ENCODE peak calls at places on chromosome 22, in five cellular contexts. Y, U, O, P and X are unnamed samples.

GRCh38 chr22:32080904-32081303 is 37.8 kb downstream of the SLC5A1 start:
- DNase-seq in O (peak), Y (peak), P (peak), U (peak), X (peak)

GRCh38 chr22:50612715-50613221 is 12.2 kb downstream of the MAPK8IP2 start:
- DNase-seq in Y (no peak), U (no peak), P (no peak), O (no peak), X (no peak)

GRCh38 chr22:18990355-18991137 is 54.5 kb upstream of the PRODH start:
- DNase-seq in U (no peak), O (no peak), P (no peak), Y (no peak), X (no peak)

GRCh38 chr22:20990184-20991180 is 8.4 kb downstream of the LZTR1 start:
- DNase-seq in O (no peak), Y (no peak), P (no peak), U (no peak), X (no peak)

GRCh38 chr22:38270091-38270972 is 2.5 kb downstream of the TMEM184B start:
- DNase-seq in U (peak), Y (no peak), P (no peak), O (peak), X (no peak)

GRCh38 chr22:25762147-25762546 is 20.2 kb downstream of the MYO18B start:
- DNase-seq in U (peak), O (no peak), Y (no peak), P (no peak), X (no peak)

GRCh38 chr22:50276143-50276542 is 6.0 kb upstream of the MAPK11 start:
- DNase-seq in Y (peak), U (peak), O (peak), P (no peak), X (peak)

GRCh38 chr22:20436309-20437252 is 1.0 kb downstream of the SCARF2 start:
- DNase-seq in U (peak), Y (peak), P (peak), O (peak), X (peak)

GRCh38 chr22:17596226-17596625 is 32.3 kb downstream of the ATP6V1E1 start:
- DNase-seq in U (no peak), Y (no peak), O (no peak), P (no peak), X (no peak)

GRCh38 chr22:33328789-33329296 is 270.7 kb upstream of the SYN3 start:
- DNase-seq in O (peak), P (no peak), U (peak), Y (peak), X (no peak)

GRCh38 chr22:38782402-38783094 is 11.4 kb downstream of the DNAL4 start:
- DNase-seq in Y (peak), P (no peak), U (peak), O (peak), X (no peak)

GRCh38 chr22:36737776-36738175 is 34.2 kb upstream of the CACNG2 start:
- DNase-seq in P (no peak), U (no peak), Y (no peak), O (no peak), X (no peak)

GRCh38 chr22:38167988-38168407 is 13.6 kb downstream of the PLA2G6 start:
- DNase-seq in P (no peak), O (no peak), Y (no peak), U (no peak), X (no peak)

GRCh38 chr22:38271927-38272372 is 860 bp downstream of the TMEM184B start:
- DNase-seq in O (peak), U (no peak), P (no peak), Y (no peak), X (no peak)

GRCh38 chr22:33049125-33049729 is 9.0 kb downstream of the SYN3 start:
- DNase-seq in P (peak), Y (peak), U (peak), O (peak), X (peak)

GRCh38 chr22:50173221-50173982 is 2.9 kb downstream of the PANX2 start:
- DNase-seq in P (no peak), Y (no peak), O (no peak), U (no peak), X (no peak)

GRCh38 chr22:50118557-50119168 is 28.9 kb downstream of the MOV10L1 start:
- DNase-seq in U (peak), Y (peak), O (peak), P (no peak), X (peak)

GRCh38 chr22:48968201-48968959 is 859.3 kb downstream of the BRD1 start:
- DNase-seq in Y (peak), U (no peak), P (no peak), O (no peak), X (no peak)

GRCh38 chr22:48976556-48977535 is 850.8 kb downstream of the BRD1 start:
- DNase-seq in Y (no peak), O (no peak), P (no peak), U (no peak), X (no peak)

GRCh38 chr22:19962246-19962908 is 20.8 kb upstream of the TXNRD2 start:
- DNase-seq in P (peak), O (peak), U (peak), Y (peak), X (peak)

GRCh38 chr22:28994522-28994921 is 67.1 kb downstream of the C22orf31 start:
- DNase-seq in U (no peak), Y (no peak), P (no peak), O (no peak), X (no peak)

GRCh38 chr22:35540600-35541253 is at the start of gene RASD2:
- DNase-seq in Y (peak), O (peak), U (no peak), P (no peak), X (peak)

GRCh38 chr22:36192601-36193000 is 9.0 kb downstream of the APOL4 start:
- DNase-seq in O (no peak), Y (no peak), U (no peak), P (no peak), X (no peak)

GRCh38 chr22:29315286-29316195 is at the start of gene RASL10A:
- DNase-seq in Y (no peak), P (no peak), U (no peak), O (peak), X (peak)

GRCh38 chr22:17130199-17130598 is 9.0 kb upstream of the TMEM121B start:
- DNase-seq in Y (no peak), O (peak), U (no peak), P (no peak), X (no peak)

GRCh38 chr22:19525666-19526065 is 1.5 kb upstream of the CLDN5 start:
- DNase-seq in P (no peak), Y (no peak), O (no peak), U (no peak), X (no peak)

GRCh38 chr22:32446321-32446720 is 17.9 kb downstream of the BPIFC start:
- DNase-seq in P (no peak), Y (no peak), U (no peak), O (peak), X (no peak)

GRCh38 chr22:49201046-49201970 is 626.4 kb downstream of the BRD1 start:
- DNase-seq in O (no peak), P (no peak), U (no peak), Y (no peak), X (no peak)

GRCh38 chr22:50146440-50147228 is 23.9 kb upstream of the PANX2 start:
- DNase-seq in O (peak), Y (peak), U (peak), P (no peak), X (no peak)

GRCh38 chr22:31852691-31853370 is 91.5 kb upstream of the YWHAH start:
- DNase-seq in O (peak), Y (no peak), U (peak), P (no peak), X (no peak)

GRCh38 chr22:17969732-17970131 is 54.6 kb downstream of the MICAL3 start:
- DNase-seq in Y (peak), P (no peak), O (peak), U (peak), X (peak)

GRCh38 chr22:19016081-19016480 is 80.0 kb upstream of the PRODH start:
- DNase-seq in U (no peak), Y (no peak), O (no peak), P (no peak), X (no peak)

GRCh38 chr22:39520874-39521857 is 804 bp downstream of the ATF4 start:
- DNase-seq in Y (peak), U (peak), P (no peak), O (peak), X (peak)

GRCh38 chr22:39723899-39724351 is 153.4 kb downstream of the CACNA1I start:
- DNase-seq in Y (peak), U (peak), O (peak), P (no peak), X (peak)

DNA sequence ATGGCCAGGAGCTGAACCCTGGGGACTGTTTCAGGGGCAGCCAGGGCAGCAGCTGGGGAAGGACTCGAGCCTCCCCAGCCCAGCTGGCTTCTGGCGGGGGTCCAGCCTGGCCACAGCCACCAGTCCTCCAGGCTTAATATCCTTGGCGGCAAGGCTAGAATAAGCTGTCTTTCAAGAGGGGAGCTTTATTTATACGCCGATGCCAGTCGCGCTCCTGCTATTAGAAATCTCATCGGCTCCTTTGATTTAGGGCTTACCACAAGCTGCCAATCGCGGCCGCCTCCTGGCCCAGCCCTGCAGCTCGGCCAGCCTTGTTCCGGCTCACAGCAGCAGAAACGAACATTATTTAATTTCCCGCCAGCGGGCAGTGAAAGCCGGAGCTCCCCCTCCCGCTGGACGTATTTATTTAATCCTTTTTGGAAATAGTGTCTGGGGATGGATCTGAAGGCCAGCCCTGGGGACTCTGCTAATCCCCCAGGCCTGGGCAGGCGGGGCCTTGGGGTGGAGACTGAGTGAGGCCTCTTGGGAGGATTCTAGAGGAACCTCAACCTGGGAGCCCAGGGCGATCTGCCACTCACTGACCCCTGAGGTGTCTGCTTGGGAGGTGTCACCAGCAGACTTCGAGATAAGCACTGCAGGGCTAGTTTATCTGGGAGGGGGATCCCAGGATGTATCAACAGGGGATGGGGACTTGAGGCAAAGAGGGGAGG is 363.1 kb downstream of the MN1 start:
- DNase-seq in Y (peak), P (peak), U (peak), O (peak), X (peak)
- H3K4me3 ChIP-seq in Y (no peak), P (no peak), U (no peak), O (no peak), X (peak)

DNA sequence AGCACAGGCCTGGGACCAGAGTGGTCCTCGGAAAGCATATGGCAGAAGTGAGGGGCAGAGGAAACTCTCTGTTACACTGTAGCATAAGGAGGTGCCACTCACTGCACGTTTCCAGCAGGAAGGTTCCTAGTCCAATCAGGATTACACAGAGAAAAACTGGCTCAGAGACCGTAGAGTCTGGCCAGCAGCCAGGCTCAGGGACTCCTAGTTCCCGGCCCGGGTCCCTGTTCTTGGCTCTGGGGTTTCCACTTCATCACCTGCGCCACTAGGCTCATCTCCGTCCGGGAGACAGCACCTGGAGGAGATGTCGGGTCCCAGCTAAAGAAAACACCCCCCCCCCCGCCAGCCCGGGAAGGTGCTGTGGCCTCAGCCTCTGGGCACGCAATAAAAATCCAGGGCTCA is 1.1 kb downstream of the TTLL12 start:
- DNase-seq in P (no peak), Y (peak), U (peak), O (peak), X (peak)
- H3K4me3 ChIP-seq in P (peak), Y (peak), U (peak), O (peak), X (peak)

GRCh38 chr22:30694171-30694637 is 470 bp upstream of the OSBP2 start:
- DNase-seq in U (peak), Y (peak), O (peak), P (peak), X (no peak)

GRCh38 chr22:30695351-30695762 is 683 bp downstream of the OSBP2 start:
- DNase-seq in Y (no peak), P (no peak), U (no peak), O (no peak), X (no peak)

GRCh38 chr22:30697975-30698374 is 3.3 kb downstream of the OSBP2 start:
- DNase-seq in U (no peak), P (no peak), O (no peak), Y (no peak), X (no peak)

GRCh38 chr22:30694638-30695350 is at the start of gene OSBP2:
- DNase-seq in U (no peak), P (peak), O (peak), Y (peak), X (no peak)

GRCh38 chr22:30695871-30696655 is 1.4 kb downstream of the OSBP2 start:
- DNase-seq in O (no peak), U (no peak), P (no peak), Y (no peak), X (no peak)
- H3K4me3 ChIP-seq in O (no peak), U (no peak), P (no peak), Y (no peak), X (no peak)

DNA sequence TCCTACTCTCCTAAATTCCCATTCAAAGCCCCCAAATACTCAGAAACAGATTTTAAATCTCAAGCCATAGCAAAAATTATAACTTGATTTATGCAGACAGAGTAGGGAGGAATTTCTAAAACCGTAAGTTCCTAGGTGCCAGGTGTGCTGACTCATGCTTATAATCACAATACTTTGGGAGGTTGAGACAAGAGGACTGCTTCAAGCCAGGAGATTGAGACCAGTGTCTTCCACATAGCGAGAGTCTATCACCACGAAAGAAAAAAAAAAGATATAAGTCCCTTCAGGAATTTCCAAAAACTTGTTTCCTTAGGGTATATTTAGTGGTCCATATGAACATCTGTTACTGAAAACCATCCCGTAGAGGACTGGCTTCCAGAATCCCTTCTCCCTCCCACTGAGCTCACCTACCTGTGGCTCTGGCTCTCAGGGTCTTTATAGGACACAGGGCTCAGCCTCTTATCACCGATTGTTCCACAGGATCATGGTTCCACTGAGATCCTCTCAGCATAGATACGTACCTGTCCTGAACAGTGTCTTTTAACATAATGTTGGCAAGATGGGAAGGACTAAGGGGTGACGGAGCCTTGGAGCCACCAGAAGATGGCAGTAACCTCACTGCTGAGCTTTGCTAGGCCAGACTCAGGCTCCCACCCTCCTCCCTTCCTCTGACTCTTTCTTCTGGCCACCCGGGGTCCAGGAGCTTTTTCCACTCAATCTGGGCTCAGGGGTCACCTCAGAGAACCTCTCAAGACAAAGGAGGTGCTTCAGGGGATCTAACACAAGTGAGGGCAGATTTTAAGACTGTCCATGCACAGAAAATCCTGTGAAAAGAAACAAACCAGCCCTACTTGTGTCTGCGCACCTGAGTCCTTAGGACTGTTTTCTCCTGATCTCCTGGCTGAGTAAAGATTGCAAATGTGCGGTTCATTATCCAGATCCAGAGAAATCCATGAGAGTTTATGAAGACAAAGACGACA is 117.5 kb upstream of the TOP3B start:
- DNase-seq in P (no peak), U (peak), Y (peak), O (peak), X (no peak)
- H3K4me3 ChIP-seq in P (no peak), U (no peak), Y (no peak), O (no peak), X (no peak)

GRCh38 chr22:46612904-46613605 is 7.1 kb upstream of the GRAMD4 start:
- DNase-seq in P (no peak), O (no peak), Y (no peak), U (no peak), X (no peak)

GRCh38 chr22:46612341-46612903 is 7.8 kb upstream of the GRAMD4 start:
- DNase-seq in O (no peak), Y (no peak), P (no peak), U (no peak), X (no peak)

GRCh38 chr22:46614070-46614931 is 5.9 kb upstream of the GRAMD4 start:
- DNase-seq in P (no peak), Y (no peak), O (no peak), U (no peak), X (no peak)

GRCh38 chr22:46611189-46611588 is 9.0 kb upstream of the GRAMD4 start:
- DNase-seq in O (no peak), Y (no peak), P (no peak), U (no peak), X (no peak)

DNA sequence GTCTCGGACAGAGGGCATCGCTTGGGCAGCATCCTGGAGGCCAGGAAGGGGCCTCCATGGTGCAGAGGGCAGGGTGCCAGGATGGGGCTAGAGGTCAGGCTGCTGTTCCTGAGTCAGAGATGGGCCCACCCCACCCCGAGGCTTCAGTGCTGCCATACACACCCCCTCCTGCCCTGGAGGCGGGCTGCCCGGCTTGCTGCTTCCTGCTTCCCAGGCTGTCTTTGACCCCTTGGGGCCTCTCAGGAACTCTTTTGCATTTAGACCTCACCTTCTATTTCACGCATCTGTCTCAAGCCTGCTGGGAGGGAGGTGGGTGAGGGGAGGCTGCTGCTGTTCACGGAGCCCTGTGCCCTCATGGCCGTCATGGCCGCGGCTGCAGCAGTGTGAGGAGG is 6.6 kb upstream of the GRAMD4 start:
- DNase-seq in Y (no peak), U (no peak), O (no peak), P (no peak), X (no peak)
- H3K4me3 ChIP-seq in Y (no peak), U (no peak), O (no peak), P (no peak), X (no peak)

GRCh38 chr22:24285245-24285644 is 14.6 kb downstream of the SPECC1L start:
- DNase-seq in O (no peak), P (no peak), U (peak), Y (no peak), X (no peak)

GRCh38 chr22:24290459-24290858 is 19.8 kb downstream of the SPECC1L start:
- DNase-seq in O (peak), Y (no peak), U (peak), P (no peak), X (no peak)

GRCh38 chr22:24291538-24292201 is 21.0 kb downstream of the SPECC1L start:
- DNase-seq in Y (no peak), U (no peak), P (no peak), O (no peak), X (no peak)

GRCh38 chr22:24289781-24290181 is 19.1 kb downstream of the SPECC1L start:
- DNase-seq in P (peak), O (peak), Y (no peak), U (peak), X (no peak)

DNA sequence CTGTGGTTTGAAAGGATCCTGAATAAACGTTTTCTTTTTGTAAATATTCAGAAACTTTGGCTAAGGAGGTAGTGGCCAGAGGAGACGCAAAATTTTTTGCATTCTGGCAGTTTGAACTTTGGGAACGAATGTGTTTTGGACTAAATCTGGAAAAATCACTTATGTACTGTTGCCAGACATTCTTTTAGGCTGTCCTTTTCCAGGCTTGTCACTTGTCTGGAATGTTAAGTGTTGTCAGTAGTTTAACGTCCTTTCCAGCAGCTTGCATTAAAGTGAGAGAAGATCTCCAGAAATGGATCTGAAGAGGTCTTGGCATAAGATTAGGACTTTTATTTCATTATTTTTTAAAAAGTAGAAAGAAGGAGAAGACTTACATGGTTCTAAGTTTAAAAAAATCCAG is 18.5 kb downstream of the SPECC1L start:
- DNase-seq in Y (no peak), P (no peak), U (peak), O (peak), X (no peak)
- H3K4me3 ChIP-seq in Y (no peak), P (no peak), U (no peak), O (peak), X (no peak)

DNA sequence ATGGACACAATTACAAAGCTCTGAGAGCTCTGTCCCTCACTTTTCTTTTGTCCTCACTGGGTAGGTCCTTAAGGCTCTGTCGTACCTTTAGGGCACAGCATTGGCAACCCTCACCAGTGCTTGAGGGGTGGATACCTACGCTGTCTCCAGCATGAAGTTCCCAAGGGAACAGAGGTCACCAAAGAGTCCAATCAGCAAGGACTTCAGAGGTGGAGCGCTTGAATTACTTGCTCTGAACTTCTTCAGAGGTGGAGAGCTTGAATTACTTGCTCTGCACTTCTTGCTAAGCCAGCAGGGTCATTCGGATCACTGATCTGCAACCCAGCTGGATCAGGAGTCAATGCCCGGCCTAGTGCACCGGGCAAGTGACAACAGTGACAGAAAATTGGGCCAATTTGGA is 35.1 kb downstream of the RRP7A start:
- DNase-seq in U (no peak), P (no peak), Y (no peak), O (no peak), X (no peak)
- H3K4me3 ChIP-seq in U (no peak), P (no peak), Y (no peak), O (no peak), X (no peak)